ENCODE peak calls at places on chromosomes 5 and 9, in five cellular contexts. Z, G, L, X and E are unnamed samples.

GRCh38 chr5:151115272-151115905 is 34.6 kb upstream of the TNIP1 start:
- DNase-seq in L (peak), X (peak), Z (peak), G (peak), E (peak)

GRCh38 chr5:91016954-91017690 is 366.0 kb downstream of the ARRDC3 start:
- DNase-seq in Z (no peak), X (peak), G (no peak), L (no peak), E (no peak)

GRCh38 chr9:110260911-110261310 is 4.6 kb upstream of the TXN start:
- DNase-seq in X (peak), G (no peak), Z (no peak), L (no peak), E (no peak)

GRCh38 chr5:119048246-119048645 is 22.6 kb upstream of the DMXL1 start:
- DNase-seq in Z (no peak), G (no peak), X (no peak), L (no peak), E (no peak)

GRCh38 chr9:80485420-80485819 is 913.7 kb downstream of the TLE4 start:
- DNase-seq in Z (no peak), L (no peak), G (no peak), X (no peak), E (no peak)

GRCh38 chr9:81896067-81896466 is 32.2 kb upstream of the SPATA31D4 start:
- DNase-seq in G (no peak), Z (no peak), L (no peak), X (no peak), E (no peak)

GRCh38 chr5:149799119-149799623 is 69.1 kb downstream of the PPARGC1B start:
- DNase-seq in Z (no peak), X (peak), L (peak), G (no peak), E (peak)

GRCh38 chr5:113578091-113578490 is 64.6 kb downstream of the YTHDC2 start:
- DNase-seq in L (no peak), X (no peak), G (no peak), Z (no peak), E (no peak)

GRCh38 chr5:57435701-57436134 is 46.9 kb downstream of the ACTBL2 start:
- DNase-seq in L (no peak), X (peak), Z (no peak), G (no peak), E (peak)

GRCh38 chr9:136023401-136024225 is 62.4 kb upstream of the UBAC1 start:
- DNase-seq in L (peak), X (peak), G (peak), Z (no peak), E (peak)

GRCh38 chr9:78064075-78064474 is 32.5 kb upstream of the GNAQ start:
- DNase-seq in Z (no peak), G (no peak), X (peak), L (no peak), E (peak)

GRCh38 chr5:131973089-131973712 is 27.7 kb upstream of the MEIKIN start:
- DNase-seq in X (no peak), Z (no peak), L (no peak), G (peak), E (no peak)

GRCh38 chr5:170216262-170216864 is 16.4 kb upstream of the C5orf58 start:
- DNase-seq in X (peak), L (no peak), G (no peak), Z (peak), E (peak)

GRCh38 chr9:81379655-81380054 is 309.7 kb downstream of the TLE1 start:
- DNase-seq in G (no peak), X (peak), Z (no peak), L (no peak), E (peak)

GRCh38 chr5:4372481-4372880 is 767.6 kb upstream of the ADAMTS16 start:
- DNase-seq in Z (no peak), G (no peak), X (no peak), L (no peak), E (no peak)

GRCh38 chr5:172052454-172053236 is 46.2 kb upstream of the FBXW11 start:
- DNase-seq in G (no peak), L (no peak), Z (no peak), X (peak), E (peak)

GRCh38 chr5:172156541-172156994 is 31.5 kb downstream of the STK10 start:
- DNase-seq in X (no peak), L (no peak), G (peak), Z (no peak), E (no peak)

GRCh38 chr5:51394609-51395008 is 11.4 kb downstream of the ISL1 start:
- DNase-seq in L (no peak), G (no peak), X (no peak), Z (no peak), E (no peak)

GRCh38 chr9:94110821-94111252 is 26.6 kb downstream of the PTPDC1 start:
- DNase-seq in G (no peak), L (no peak), Z (no peak), X (peak), E (peak)

GRCh38 chr9:112218908-112219307 is 43.8 kb upstream of the SUSD1 start:
- DNase-seq in X (no peak), Z (no peak), G (no peak), L (no peak), E (no peak)

GRCh38 chr9:81578606-81579005 is 110.7 kb downstream of the TLE1 start:
- DNase-seq in L (no peak), X (peak), G (no peak), Z (no peak), E (peak)

GRCh38 chr5:65927497-65928340 is 1.3 kb downstream of the ERBIN start:
- DNase-seq in X (peak), G (no peak), Z (peak), L (no peak), E (peak)

GRCh38 chr5:79564798-79565279 is 47.4 kb upstream of the TENT2 start:
- DNase-seq in G (no peak), L (no peak), Z (no peak), X (no peak), E (no peak)

GRCh38 chr5:133230823-133231578 is 179.2 kb downstream of the HSPA4 start:
- DNase-seq in X (no peak), G (no peak), Z (no peak), L (no peak), E (no peak)

GRCh38 chr5:151708126-151708525 is 21.4 kb upstream of the SPARC start:
- DNase-seq in X (no peak), L (no peak), Z (no peak), G (no peak), E (no peak)

GRCh38 chr5:98424681-98425454 is 348.6 kb upstream of the RGMB start:
- DNase-seq in Z (no peak), L (no peak), X (peak), G (no peak), E (peak)

GRCh38 chr5:140469259-140469658 is 67.6 kb downstream of the ANKHD1 start:
- DNase-seq in G (no peak), L (no peak), Z (no peak), X (no peak), E (no peak)

GRCh38 chr9:115006660-115007059 is 76.3 kb upstream of the TNFSF8 start:
- DNase-seq in G (no peak), Z (no peak), X (peak), L (no peak), E (peak)

GRCh38 chr9:34990908-34991832 is 1.6 kb downstream of the DNAJB5 start:
- DNase-seq in Z (no peak), G (peak), X (peak), L (peak), E (no peak)

GRCh38 chr9:71886015-71886414 is 25.0 kb downstream of the ABHD17B start:
- DNase-seq in G (no peak), Z (no peak), L (no peak), X (no peak), E (no peak)

GRCh38 chr9:19931066-19931465 is 142.2 kb upstream of the SLC24A2 start:
- DNase-seq in Z (no peak), X (no peak), G (no peak), L (no peak), E (no peak)

GRCh38 chr5:82544004-82544403 is 265.9 kb upstream of the RPS23 start:
- DNase-seq in X (no peak), L (no peak), Z (no peak), G (no peak), E (no peak)

GRCh38 chr5:113166285-113166684 is 189.7 kb downstream of the DCP2 start:
- DNase-seq in G (no peak), L (no peak), X (peak), Z (no peak), E (peak)

GRCh38 chr5:39178171-39178570 is 41.2 kb downstream of the FYB1 start:
- DNase-seq in G (no peak), X (peak), Z (no peak), L (no peak), E (peak)

GRCh38 chr9:117097761-117098160 is 317.1 kb downstream of the ASTN2 start:
- DNase-seq in X (no peak), L (no peak), G (no peak), Z (no peak), E (no peak)

GRCh38 chr9:124769451-124770358 is 1.4 kb downstream of the NR6A1 start:
- DNase-seq in Z (peak), X (no peak), L (peak), G (peak), E (no peak)

GRCh38 chr9:82332774-82333152 is 344.2 kb downstream of the SPATA31D1 start:
- DNase-seq in X (peak), L (peak), Z (no peak), G (no peak), E (no peak)

GRCh38 chr5:141680178-141680577 is 1.9 kb downstream of the ARAP3 start:
- DNase-seq in Z (no peak), G (peak), L (no peak), X (no peak), E (no peak)

GRCh38 chr5:141683596-141684161 is 1.6 kb upstream of the ARAP3 start:
- DNase-seq in X (no peak), L (no peak), Z (no peak), G (peak), E (no peak)

GRCh38 chr5:141681695-141682641 is at the start of gene ARAP3:
- DNase-seq in X (peak), G (peak), L (peak), Z (peak), E (peak)

GRCh38 chr5:141680751-141681201 is 1.3 kb downstream of the ARAP3 start:
- DNase-seq in Z (no peak), L (no peak), G (no peak), X (no peak), E (peak)

DNA sequence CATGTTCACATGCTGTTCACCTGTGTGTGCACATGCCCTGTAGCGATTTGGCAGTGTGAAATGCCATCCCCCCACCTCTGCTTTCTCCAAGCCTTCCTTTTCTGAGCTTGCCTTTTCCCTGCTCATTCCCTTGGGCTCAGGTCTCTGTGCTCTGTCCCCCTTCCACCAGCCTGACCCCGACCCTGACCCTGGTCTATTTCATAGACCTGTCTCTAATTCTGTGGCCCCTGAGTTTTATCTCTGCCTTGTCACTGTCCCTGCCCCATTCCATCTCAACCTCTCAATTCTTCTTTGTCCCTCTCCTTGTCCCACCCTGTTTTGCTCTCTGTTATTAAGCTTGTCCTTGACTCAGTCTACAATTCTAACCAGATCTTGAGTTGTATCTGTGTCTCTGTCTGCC is 735 bp downstream of the ARAP3 start:
- DNase-seq in X (no peak), Z (no peak), G (no peak), L (no peak), E (no peak)
- H3K4me3 ChIP-seq in X (peak), Z (peak), G (peak), L (peak), E (peak)

GRCh38 chr9:131738293-131738692 is 1.6 kb downstream of the RAPGEF1 start:
- DNase-seq in X (no peak), L (no peak), G (no peak), Z (no peak), E (no peak)
- H3K4me3 ChIP-seq in X (peak), L (peak), G (peak), Z (peak), E (peak)

GRCh38 chr9:123132696-123133095 is 99.2 kb downstream of the GPR21 start:
- DNase-seq in X (no peak), L (no peak), G (no peak), Z (no peak), E (no peak)

GRCh38 chr9:123128591-123128990 is 95.1 kb downstream of the GPR21 start:
- DNase-seq in G (no peak), Z (no peak), X (no peak), L (no peak), E (no peak)

GRCh38 chr9:123131993-123132392 is 98.5 kb downstream of the GPR21 start:
- DNase-seq in Z (no peak), L (no peak), G (no peak), X (no peak), E (peak)

GRCh38 chr9:123129411-123129810 is 95.9 kb downstream of the GPR21 start:
- DNase-seq in L (no peak), X (no peak), Z (no peak), G (no peak), E (no peak)

DNA sequence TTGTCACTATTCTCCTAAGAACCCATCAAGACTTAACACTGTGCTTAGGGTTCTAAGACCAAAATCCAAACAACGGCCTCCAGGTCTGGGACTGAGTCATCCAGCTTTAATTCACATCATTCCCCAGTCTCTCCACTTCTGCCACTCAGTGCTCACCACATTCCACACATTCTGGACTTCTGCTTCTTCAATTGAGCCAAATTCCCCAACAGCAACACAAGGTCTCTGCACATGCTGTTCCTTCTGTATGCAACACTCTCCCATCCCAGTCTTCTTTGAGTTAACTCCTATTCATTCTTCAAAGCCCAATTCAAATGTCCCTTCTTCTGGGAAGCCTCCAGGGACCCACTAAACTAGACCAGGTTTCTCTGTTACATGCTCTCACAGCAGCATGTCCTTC is 97.8 kb downstream of the GPR21 start:
- DNase-seq in X (peak), L (no peak), Z (no peak), G (no peak), E (peak)
- H3K4me3 ChIP-seq in X (no peak), L (no peak), Z (no peak), G (no peak), E (no peak)

GRCh38 chr9:14349818-14350333 is 35.9 kb upstream of the NFIB start:
- DNase-seq in L (no peak), Z (no peak), X (no peak), G (no peak), E (peak)
- H3K4me3 ChIP-seq in L (peak), Z (no peak), X (no peak), G (no peak), E (peak)

GRCh38 chr5:142960309-142960696 is 190.1 kb downstream of the ARHGAP26 start:
- DNase-seq in L (no peak), Z (no peak), X (peak), G (no peak), E (peak)
- H3K4me3 ChIP-seq in L (no peak), Z (no peak), X (no peak), G (no peak), E (no peak)

DNA sequence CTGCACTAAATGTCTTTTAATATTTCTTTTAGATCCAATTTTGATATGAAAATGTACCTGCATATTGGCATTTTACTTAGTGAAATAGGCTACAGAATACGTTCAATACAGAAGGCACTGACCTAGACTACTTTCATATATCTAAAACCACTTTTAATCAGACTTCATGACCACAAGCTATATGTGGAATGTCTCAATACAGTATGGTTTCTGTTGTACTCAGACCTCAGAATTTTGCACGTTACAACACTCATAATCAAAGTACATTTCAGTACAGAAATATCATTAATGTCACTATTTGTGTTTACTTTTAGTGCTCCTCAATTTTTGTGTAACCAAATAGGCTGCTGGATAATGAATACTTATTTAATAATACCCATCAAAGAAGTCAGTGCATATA is 74.8 kb downstream of the MEF2C start:
- DNase-seq in Z (no peak), G (no peak), X (no peak), L (no peak), E (no peak)
- H3K4me3 ChIP-seq in Z (no peak), G (no peak), X (no peak), L (no peak), E (no peak)